ENCODE peak calls at places on chromosome 1, in six cellular contexts. One of them, this sample, is unnamed.

GRCh38 chr1:100706861-100707260 is 12.7 kb upstream of the VCAM1 start:
- DNase-seq in cardiac muscle cell: peak; percentile 35
- DNase-seq in GM06990: no peak
- DNase-seq in NCI-H1417: no peak
- DNase-seq in NCI-H2227 treated with DMSO at 0.1 percent for 48 hours: no peak
- DNase-seq in cardiac fibroblast: no peak
- DNase-seq in this sample: no peak

GRCh38 chr1:41795205-41795762 is 123.4 kb downstream of the HIVEP3 start:
- DNase-seq in cardiac muscle cell: peak; percentile 17
- DNase-seq in NCI-H1417: no peak
- DNase-seq in NCI-H2227 treated with DMSO at 0.1 percent for 48 hours: no peak
- DNase-seq in cardiac fibroblast: peak; percentile 79
- DNase-seq in GM06990: no peak
- DNase-seq in this sample: no peak

GRCh38 chr1:27357281-27358037 is 9.3 kb downstream of the MAP3K6 start:
- DNase-seq in GM06990: peak; percentile 80
- DNase-seq in cardiac muscle cell: peak; percentile 78
- DNase-seq in NCI-H2227 treated with DMSO at 0.1 percent for 48 hours: no peak
- DNase-seq in NCI-H1417: peak; percentile 29
- DNase-seq in cardiac fibroblast: peak; percentile 53
- DNase-seq in this sample: peak; percentile 87

GRCh38 chr1:100628631-100629081 is 90.7 kb downstream of the GPR88 start:
- DNase-seq in NCI-H1417: no peak
- DNase-seq in NCI-H2227 treated with DMSO at 0.1 percent for 48 hours: no peak
- DNase-seq in GM06990: no peak
- DNase-seq in cardiac muscle cell: no peak
- DNase-seq in cardiac fibroblast: peak; percentile 48
- DNase-seq in this sample: no peak

GRCh38 chr1:32896451-32896850 is 4.7 kb downstream of the TMEM54 start:
- DNase-seq in NCI-H1417: no peak
- DNase-seq in cardiac muscle cell: no peak
- DNase-seq in GM06990: no peak
- DNase-seq in cardiac fibroblast: no peak
- DNase-seq in NCI-H2227 treated with DMSO at 0.1 percent for 48 hours: no peak
- DNase-seq in this sample: no peak

GRCh38 chr1:3625151-3625907 is 514 bp downstream of the TPRG1L start:
- DNase-seq in NCI-H2227 treated with DMSO at 0.1 percent for 48 hours: peak; percentile 22
- DNase-seq in NCI-H1417: peak; percentile 41
- DNase-seq in GM06990: peak; percentile 46
- DNase-seq in cardiac muscle cell: peak; percentile 58
- DNase-seq in cardiac fibroblast: peak; percentile 54
- DNase-seq in this sample: peak; percentile 88

GRCh38 chr1:98188769-98189168 is 267.9 kb upstream of the DPYD start:
- DNase-seq in NCI-H1417: no peak
- DNase-seq in GM06990: no peak
- DNase-seq in cardiac fibroblast: no peak
- DNase-seq in cardiac muscle cell: no peak
- DNase-seq in NCI-H2227 treated with DMSO at 0.1 percent for 48 hours: no peak
- DNase-seq in this sample: no peak

GRCh38 chr1:17229379-17229778 is 19.5 kb upstream of the PADI3 start:
- DNase-seq in cardiac fibroblast: no peak
- DNase-seq in NCI-H1417: no peak
- DNase-seq in GM06990: no peak
- DNase-seq in cardiac muscle cell: no peak
- DNase-seq in NCI-H2227 treated with DMSO at 0.1 percent for 48 hours: no peak
- DNase-seq in this sample: no peak

GRCh38 chr1:155694167-155694566 is 5.3 kb downstream of the DAP3 start:
- DNase-seq in cardiac muscle cell: no peak
- DNase-seq in NCI-H1417: no peak
- DNase-seq in cardiac fibroblast: no peak
- DNase-seq in NCI-H2227 treated with DMSO at 0.1 percent for 48 hours: peak; percentile 90
- DNase-seq in GM06990: no peak
- DNase-seq in this sample: no peak

This sample was measured in erythroblast.